ENCODE peak calls at places on chromosomes 2 and 18, in eight cellular contexts. K is IMR-90, A is WTC11, H is H1, Q is A549, S is K562, F is SK-N-SH, M is HepG2. B is an unnamed sample.

GRCh38 chr18:6891788-6892187 is 162.3 kb downstream of the ARHGAP28 start:
- DNase-seq in S (no peak), F (no peak), A (no peak), K (peak; percentile 56), M (no peak), H (no peak), Q (no peak), B (no peak)

GRCh38 chr2:238554468-238555184 is 127.9 kb downstream of the ASB1 start:
- DNase-seq in H (peak; percentile 67), K (no peak), S (no peak), Q (no peak), F (no peak), A (peak; percentile 50), M (no peak), B (no peak)

GRCh38 chr2:26609839-26610277 is 31.3 kb downstream of the CIB4 start:
- DNase-seq in S (no peak), H (peak; percentile 44), A (no peak), F (no peak), M (no peak), K (no peak), Q (no peak), B (no peak)

GRCh38 chr2:218991674-218992168 is 1.5 kb downstream of the CRYBA2 start:
- DNase-seq in H (no peak), A (no peak), K (peak; percentile 47), S (peak; percentile 16), F (peak; percentile 54), Q (no peak), M (no peak), B (no peak)

GRCh38 chr18:44862112-44862511 is 181.4 kb downstream of the SETBP1 start:
- DNase-seq in S (no peak), K (no peak), M (no peak), A (no peak), H (no peak), F (no peak), Q (no peak), B (no peak)

GRCh38 chr2:238231251-238231793 is 8.5 kb downstream of the HES6 start:
- DNase-seq in H (peak; percentile 91), K (peak; percentile 44), S (peak; percentile 80), F (no peak), M (no peak), Q (peak; percentile 38), A (peak; percentile 84), B (no peak)

GRCh38 chr2:23708771-23709170 is 218.2 kb downstream of the ATAD2B start:
- DNase-seq in Q (no peak), K (no peak), A (no peak), F (no peak), S (no peak), M (no peak), H (no peak), B (no peak)

GRCh38 chr2:20526146-20526545 is 79.3 kb downstream of the RHOB start:
- DNase-seq in F (no peak), M (no peak), Q (no peak), S (no peak), H (no peak), K (peak; percentile 16), A (no peak), B (no peak)

GRCh38 chr2:176613358-176614032 is 344.3 kb downstream of the MTX2 start:
- DNase-seq in F (no peak), S (no peak), K (no peak), A (no peak), H (no peak), Q (no peak), M (no peak), B (no peak)

GRCh38 chr2:199910338-199911051 is 598 bp upstream of the C2orf69 start:
- DNase-seq in Q (peak; percentile 21), M (no peak), K (no peak), A (no peak), H (no peak), F (no peak), S (no peak), B (no peak)

GRCh38 chr2:144369416-144369815 is 150.5 kb downstream of the ZEB2 start:
- DNase-seq in F (no peak), Q (no peak), K (no peak), S (no peak), M (no peak), H (no peak), A (no peak), B (no peak)

GRCh38 chr2:215728504-215729065 is 284.8 kb downstream of the MREG start:
- DNase-seq in Q (no peak), H (no peak), A (no peak), K (peak; percentile 95), F (no peak), S (peak; percentile 34), M (peak; percentile 34), B (peak; percentile 35)

GRCh38 chr2:188940171-188940570 is 34.0 kb upstream of the COL3A1 start:
- DNase-seq in Q (no peak), A (no peak), H (no peak), F (no peak), M (no peak), K (peak; percentile 20), S (no peak), B (no peak)

GRCh38 chr2:180367831-180368230 is 360.7 kb upstream of the CWC22 start:
- DNase-seq in Q (peak; percentile 68), S (no peak), H (no peak), F (no peak), M (no peak), A (no peak), K (peak; percentile 28), B (no peak)

GRCh38 chr2:112220186-112220585 is 34.7 kb downstream of the ZC3H8 start:
- DNase-seq in H (no peak), A (no peak), F (no peak), S (no peak), Q (no peak), K (no peak), M (no peak), B (no peak)

GRCh38 chr2:104043864-104044263 is 810.1 kb upstream of the POU3F3 start:
- DNase-seq in K (no peak), F (no peak), H (no peak), M (no peak), A (no peak), S (no peak), Q (peak; percentile 37), B (no peak)

GRCh38 chr2:20172273-20173052 is 52.5 kb downstream of the SDC1 start:
- DNase-seq in Q (no peak), K (no peak), A (no peak), M (peak; percentile 80), H (no peak), S (no peak), F (peak; percentile 36), B (no peak)

GRCh38 chr2:125553768-125554167 is 1102.2 kb upstream of the GYPC start:
- DNase-seq in K (no peak), A (no peak), F (no peak), S (no peak), H (no peak), Q (no peak), M (no peak), B (no peak)

GRCh38 chr18:10560457-10561045 is 34.7 kb downstream of the NAPG start:
- DNase-seq in Q (peak; percentile 53), H (peak; percentile 91), S (peak; percentile 85), M (peak; percentile 63), A (peak; percentile 86), F (peak; percentile 74), K (peak; percentile 72), B (peak; percentile 48)

GRCh38 chr2:233794128-233794658 is 16.1 kb downstream of the MROH2A start:
- DNase-seq in Q (no peak), M (no peak), S (no peak), K (no peak), F (no peak), H (peak; percentile 10), A (no peak), B (no peak)

GRCh38 chr2:119746836-119747235 is 12.9 kb upstream of the PTPN4 start:
- DNase-seq in Q (no peak), A (no peak), K (peak; percentile 17), M (no peak), S (no peak), H (peak; percentile 44), F (no peak), B (no peak)

GRCh38 chr2:45652090-45653050 is 895 bp downstream of the PRKCE start:
- DNase-seq in K (peak; percentile 57), M (no peak), A (peak; percentile 33), S (no peak), F (peak; percentile 43), H (peak; percentile 62), Q (peak; percentile 20), B (no peak)
- TF ChIP-seq USF2 in K (peak; percentile 49), M (no peak), A (no peak), S (no peak), F (no peak), H (no peak), Q (no peak), B (no peak)

GRCh38 chr2:153519260-153519875 is 40.8 kb upstream of the RPRM start:
- DNase-seq in M (peak; percentile 50), A (peak; percentile 57), Q (peak; percentile 61), K (peak; percentile 39), S (peak; percentile 67), F (peak; percentile 30), H (peak; percentile 81), B (peak; percentile 8)
- TF ChIP-seq USF2 in M (no peak), A (no peak), Q (no peak), K (no peak), S (no peak), F (no peak), H (no peak), B (no peak)

GRCh38 chr18:67599277-67599676 is 82.8 kb upstream of the DSEL start:
- DNase-seq in F (peak; percentile 57), Q (no peak), A (no peak), M (no peak), S (no peak), K (peak; percentile 73), H (no peak), B (no peak)
- TF ChIP-seq USF2 in F (no peak), Q (no peak), A (no peak), M (no peak), S (no peak), K (no peak), H (no peak), B (no peak)

GRCh38 chr18:22711381-22711717 is 221.8 kb upstream of the RBBP8 start:
- DNase-seq in M (peak; percentile 6), A (no peak), K (no peak), F (no peak), S (no peak), Q (peak; percentile 74), H (no peak), B (no peak)

GRCh38 chr18:22713511-22713910 is 219.6 kb upstream of the RBBP8 start:
- DNase-seq in K (peak; percentile 19), Q (no peak), F (no peak), H (no peak), A (no peak), M (no peak), S (no peak), B (no peak)

GRCh38 chr18:22709288-22710060 is 223.7 kb upstream of the RBBP8 start:
- DNase-seq in H (no peak), Q (peak; percentile 33), F (no peak), M (no peak), A (no peak), S (no peak), K (peak; percentile 31), B (no peak)

GRCh38 chr18:22705328-22705727 is 227.8 kb upstream of the RBBP8 start:
- DNase-seq in H (no peak), M (no peak), K (peak; percentile 91), F (no peak), S (no peak), Q (peak; percentile 56), A (no peak), B (no peak)

GRCh38 chr18:22710628-22711380 is 222.3 kb upstream of the RBBP8 start:
- DNase-seq in S (no peak), A (peak; percentile 19), M (no peak), Q (peak; percentile 75), H (peak; percentile 49), K (peak; percentile 64), F (peak; percentile 20), B (no peak)
- TF ChIP-seq USF2 in S (no peak), A (no peak), M (no peak), Q (no peak), H (no peak), K (no peak), F (no peak), B (no peak)